ENCODE peak calls at places on chromosome 18, in five cellular contexts. U is activated naive CD8-positive, alpha-beta T cell treated with anti-CD3 and anti-CD28 coated beads, Interleukin-2, amount 10 ng/mL, durations not matched to agents 7 days and 5 days; J is lower lobe of right lung; Q is fibroblast of lung; S is NCI-H1105. I is an unnamed sample.

GRCh38 chr18:67421666-67422065 is 94.9 kb downstream of the DSEL start:
- DNase-seq in U (no peak), S (no peak), Q (peak; percentile 26), J (no peak), I (no peak)

GRCh38 chr18:260547-260946 is 7.3 kb downstream of the THOC1 start:
- DNase-seq in U (no peak), S (no peak), J (no peak), Q (no peak), I (no peak)

GRCh38 chr18:63232826-63233225 is 86.7 kb downstream of the BCL2 start:
- DNase-seq in J (no peak), S (no peak), Q (no peak), U (no peak), I (no peak)

GRCh38 chr18:2847341-2848144 is 737 bp downstream of the EMILIN2 start:
- DNase-seq in U (peak; percentile 61), Q (peak; percentile 27), J (peak; percentile 60), S (no peak), I (no peak)

GRCh38 chr18:11005528-11005927 is 143.8 kb downstream of the PIEZO2 start:
- DNase-seq in J (no peak), S (no peak), U (no peak), Q (peak; percentile 60), I (no peak)

GRCh38 chr18:44051088-44051487 is 629.6 kb upstream of the SETBP1 start:
- DNase-seq in Q (no peak), S (peak; percentile 11), U (no peak), J (no peak), I (no peak)

GRCh38 chr18:68262697-68263293 is 452.1 kb downstream of the TMX3 start:
- DNase-seq in S (no peak), Q (peak; percentile 90), U (no peak), J (no peak), I (peak; percentile 50)

GRCh38 chr18:72762505-72763122 is 105.2 kb downstream of the NETO1 start:
- DNase-seq in S (peak; percentile 36), J (no peak), U (no peak), Q (peak; percentile 46), I (peak; percentile 33)

GRCh38 chr18:68803371-68803770 is 5.5 kb downstream of the CCDC102B start:
- DNase-seq in S (no peak), U (no peak), Q (peak; percentile 90), J (peak; percentile 62), I (peak; percentile 84)

GRCh38 chr18:70415823-70416488 is 127.1 kb downstream of the SOCS6 start:
- DNase-seq in J (no peak), S (no peak), Q (no peak), U (no peak), I (no peak)

GRCh38 chr18:39205565-39205964 is 1640.0 kb upstream of the CELF4 start:
- DNase-seq in J (no peak), U (no peak), S (no peak), Q (peak; percentile 25), I (no peak)

GRCh38 chr18:61400016-61400630 is 66.9 kb downstream of the CDH20 start:
- DNase-seq in Q (peak; percentile 22), U (no peak), J (no peak), S (no peak), I (no peak)

GRCh38 chr18:47526147-47526546 is 274.7 kb upstream of the SKOR2 start:
- DNase-seq in J (no peak), S (no peak), Q (no peak), U (no peak), I (no peak)

GRCh38 chr18:49588971-49589370 is 27.1 kb downstream of the LIPG start:
- DNase-seq in U (no peak), S (no peak), J (no peak), Q (no peak), I (no peak)

GRCh38 chr18:4096501-4096900 is 358.6 kb downstream of the DLGAP1 start:
- DNase-seq in Q (peak; percentile 82), U (no peak), J (no peak), S (no peak), I (no peak)

GRCh38 chr18:35582899-35583558 is 1.5 kb downstream of the GALNT1 start:
- DNase-seq in S (peak; percentile 72), Q (peak; percentile 63), U (no peak), J (no peak), I (no peak)

GRCh38 chr18:50806208-50806616 is 13.6 kb downstream of the MRO start:
- DNase-seq in U (no peak), J (peak; percentile 72), Q (no peak), S (no peak), I (no peak)